ENCODE peak calls at places on chromosome X, in ten cellular contexts. One of them, this sample, is unnamed.

GRCh38 chrX:153966841-153967535 is 4.6 kb downstream of the HCFC1 start:
- DNase-seq in neural progenitor cell: no peak
- DNase-seq in suprapubic skin: no peak
- DNase-seq in CD4-positive, alpha-beta T cell: no peak
- DNase-seq in neural crest cell: no peak
- DNase-seq in body of pancreas: no peak
- DNase-seq in Calu3: no peak
- DNase-seq in lower lobe of right lung: no peak
- DNase-seq in AG04450: no peak
- DNase-seq in GM12878: no peak
- DNase-seq in this sample: no peak

GRCh38 chrX:17521871-17522693 is 147.1 kb downstream of the NHS start:
- DNase-seq in neural progenitor cell: peak; percentile 49
- DNase-seq in suprapubic skin: no peak
- DNase-seq in CD4-positive, alpha-beta T cell: no peak
- DNase-seq in neural crest cell: no peak
- DNase-seq in body of pancreas: no peak
- DNase-seq in Calu3: peak; percentile 54
- DNase-seq in lower lobe of right lung: no peak
- DNase-seq in AG04450: no peak
- DNase-seq in GM12878: no peak
- DNase-seq in this sample: no peak

GRCh38 chrX:72308566-72309296 is 3.0 kb upstream of the CITED1 start:
- DNase-seq in neural progenitor cell: peak; percentile 84
- DNase-seq in suprapubic skin: no peak
- DNase-seq in CD4-positive, alpha-beta T cell: no peak
- DNase-seq in neural crest cell: peak; percentile 53
- DNase-seq in body of pancreas: peak; percentile 62
- DNase-seq in Calu3: peak; percentile 68
- DNase-seq in lower lobe of right lung: peak; percentile 53
- DNase-seq in AG04450: peak; percentile 13
- DNase-seq in GM12878: no peak
- DNase-seq in this sample: no peak

GRCh38 chrX:642436-643210 is 12.0 kb downstream of the SHOX start:
- DNase-seq in neural progenitor cell: no peak
- DNase-seq in suprapubic skin: no peak
- DNase-seq in CD4-positive, alpha-beta T cell: peak; percentile 23
- DNase-seq in neural crest cell: no peak
- DNase-seq in body of pancreas: peak; percentile 6
- DNase-seq in Calu3: no peak
- DNase-seq in lower lobe of right lung: no peak
- DNase-seq in AG04450: no peak
- DNase-seq in GM12878: no peak
- DNase-seq in this sample: no peak

GRCh38 chrX:151753313-151754041 is 18.9 kb downstream of the CNGA2 start:
- DNase-seq in neural progenitor cell: peak; percentile 75
- DNase-seq in suprapubic skin: no peak
- DNase-seq in CD4-positive, alpha-beta T cell: no peak
- DNase-seq in neural crest cell: peak; percentile 50
- DNase-seq in body of pancreas: peak; percentile 66
- DNase-seq in Calu3: peak; percentile 70
- DNase-seq in lower lobe of right lung: peak; percentile 58
- DNase-seq in AG04450: peak; percentile 1
- DNase-seq in GM12878: no peak
- DNase-seq in this sample: no peak

GRCh38 chrX:153595859-153596857 is 2.8 kb downstream of the CCNQ start:
- DNase-seq in neural progenitor cell: no peak
- DNase-seq in suprapubic skin: no peak
- DNase-seq in CD4-positive, alpha-beta T cell: no peak
- DNase-seq in neural crest cell: no peak
- DNase-seq in body of pancreas: no peak
- DNase-seq in Calu3: no peak
- DNase-seq in lower lobe of right lung: no peak
- DNase-seq in AG04450: no peak
- DNase-seq in GM12878: no peak
- DNase-seq in this sample: peak; percentile 37

GRCh38 chrX:31200430-31200829 is 128.6 kb upstream of the FTHL17 start:
- DNase-seq in neural progenitor cell: no peak
- DNase-seq in suprapubic skin: no peak
- DNase-seq in CD4-positive, alpha-beta T cell: no peak
- DNase-seq in neural crest cell: no peak
- DNase-seq in body of pancreas: no peak
- DNase-seq in Calu3: no peak
- DNase-seq in lower lobe of right lung: no peak
- DNase-seq in AG04450: no peak
- DNase-seq in GM12878: no peak
- DNase-seq in this sample: no peak

GRCh38 chrX:130144509-130144908 is 21.1 kb downstream of the AIFM1 start:
- DNase-seq in neural progenitor cell: no peak
- DNase-seq in suprapubic skin: no peak
- DNase-seq in CD4-positive, alpha-beta T cell: no peak
- DNase-seq in neural crest cell: no peak
- DNase-seq in body of pancreas: no peak
- DNase-seq in Calu3: no peak
- DNase-seq in lower lobe of right lung: no peak
- DNase-seq in AG04450: no peak
- DNase-seq in GM12878: no peak
- DNase-seq in this sample: no peak

GRCh38 chrX:35726176-35726575 is 72.0 kb upstream of the MAGEB16 start:
- DNase-seq in neural progenitor cell: no peak
- DNase-seq in suprapubic skin: no peak
- DNase-seq in CD4-positive, alpha-beta T cell: no peak
- DNase-seq in neural crest cell: no peak
- DNase-seq in body of pancreas: peak; percentile 40
- DNase-seq in Calu3: peak; percentile 30
- DNase-seq in lower lobe of right lung: no peak
- DNase-seq in AG04450: no peak
- DNase-seq in GM12878: no peak
- DNase-seq in this sample: no peak

GRCh38 chrX:11478036-11478435 is 184.8 kb downstream of the AMELX start:
- DNase-seq in neural progenitor cell: no peak
- DNase-seq in suprapubic skin: no peak
- DNase-seq in CD4-positive, alpha-beta T cell: no peak
- DNase-seq in neural crest cell: no peak
- DNase-seq in body of pancreas: no peak
- DNase-seq in Calu3: no peak
- DNase-seq in lower lobe of right lung: no peak
- DNase-seq in AG04450: no peak
- DNase-seq in GM12878: no peak
- DNase-seq in this sample: no peak

GRCh38 chrX:136063340-136064079 is 78.3 kb downstream of the SLC9A6 start:
- DNase-seq in neural progenitor cell: no peak
- DNase-seq in suprapubic skin: no peak
- DNase-seq in CD4-positive, alpha-beta T cell: no peak
- DNase-seq in neural crest cell: no peak
- DNase-seq in body of pancreas: no peak
- DNase-seq in Calu3: no peak
- DNase-seq in lower lobe of right lung: peak; percentile 49
- DNase-seq in AG04450: no peak
- DNase-seq in GM12878: no peak
- DNase-seq in this sample: no peak

GRCh38 chrX:8755116-8755515 is 23.2 kb upstream of the ANOS1 start:
- DNase-seq in neural progenitor cell: peak; percentile 11
- DNase-seq in suprapubic skin: no peak
- DNase-seq in CD4-positive, alpha-beta T cell: no peak
- DNase-seq in neural crest cell: no peak
- DNase-seq in body of pancreas: no peak
- DNase-seq in Calu3: no peak
- DNase-seq in lower lobe of right lung: no peak
- DNase-seq in AG04450: no peak
- DNase-seq in GM12878: no peak
- DNase-seq in this sample: no peak

GRCh38 chrX:144916785-144917184 is 330.5 kb upstream of the SPANXN1 start:
- DNase-seq in neural progenitor cell: peak; percentile 2
- DNase-seq in suprapubic skin: no peak
- DNase-seq in CD4-positive, alpha-beta T cell: no peak
- DNase-seq in neural crest cell: no peak
- DNase-seq in body of pancreas: no peak
- DNase-seq in Calu3: no peak
- DNase-seq in lower lobe of right lung: no peak
- DNase-seq in AG04450: no peak
- DNase-seq in GM12878: no peak
- DNase-seq in this sample: no peak

GRCh38 chrX:108304210-108304609 is 134.0 kb downstream of the COL4A6 start:
- DNase-seq in neural progenitor cell: peak; percentile 30
- DNase-seq in suprapubic skin: no peak
- DNase-seq in CD4-positive, alpha-beta T cell: no peak
- DNase-seq in neural crest cell: no peak
- DNase-seq in body of pancreas: no peak
- DNase-seq in Calu3: peak; percentile 26
- DNase-seq in lower lobe of right lung: no peak
- DNase-seq in AG04450: no peak
- DNase-seq in GM12878: no peak
- DNase-seq in this sample: no peak

GRCh38 chrX:21725498-21725897 is 32.4 kb downstream of the SMPX start:
- DNase-seq in neural progenitor cell: peak; percentile 40
- DNase-seq in suprapubic skin: no peak
- DNase-seq in CD4-positive, alpha-beta T cell: no peak
- DNase-seq in neural crest cell: no peak
- DNase-seq in body of pancreas: no peak
- DNase-seq in Calu3: no peak
- DNase-seq in lower lobe of right lung: no peak
- DNase-seq in AG04450: peak; percentile 33
- DNase-seq in GM12878: no peak
- DNase-seq in this sample: no peak
- TF ChIP-seq CTCF in neural progenitor cell: peak; percentile 58
- TF ChIP-seq CTCF in suprapubic skin: no peak
- TF ChIP-seq CTCF in CD4-positive, alpha-beta T cell: peak; percentile 33
- TF ChIP-seq CTCF in neural crest cell: peak; percentile 79
- TF ChIP-seq CTCF in body of pancreas: peak; percentile 39
- TF ChIP-seq CTCF in Calu3: peak; percentile 14
- TF ChIP-seq CTCF in lower lobe of right lung: peak; percentile 6
- TF ChIP-seq CTCF in AG04450: peak; percentile 57
- TF ChIP-seq CTCF in GM12878: peak; percentile 30
- TF ChIP-seq CTCF in this sample: peak; percentile 85

GRCh38 chrX:19991350-19991718 is 473 bp upstream of the BCLAF3 start:
- DNase-seq in neural progenitor cell: no peak
- DNase-seq in suprapubic skin: no peak
- DNase-seq in CD4-positive, alpha-beta T cell: no peak
- DNase-seq in neural crest cell: no peak
- DNase-seq in body of pancreas: no peak
- DNase-seq in Calu3: no peak
- DNase-seq in lower lobe of right lung: no peak
- DNase-seq in AG04450: no peak
- DNase-seq in GM12878: no peak
- DNase-seq in this sample: no peak
- TF ChIP-seq CTCF in neural progenitor cell: no peak
- TF ChIP-seq CTCF in suprapubic skin: no peak
- TF ChIP-seq CTCF in CD4-positive, alpha-beta T cell: peak; percentile 19
- TF ChIP-seq CTCF in neural crest cell: no peak
- TF ChIP-seq CTCF in body of pancreas: no peak
- TF ChIP-seq CTCF in Calu3: no peak
- TF ChIP-seq CTCF in lower lobe of right lung: peak; percentile 4
- TF ChIP-seq CTCF in AG04450: no peak
- TF ChIP-seq CTCF in GM12878: no peak
- TF ChIP-seq CTCF in this sample: peak; percentile 11

DNA sequence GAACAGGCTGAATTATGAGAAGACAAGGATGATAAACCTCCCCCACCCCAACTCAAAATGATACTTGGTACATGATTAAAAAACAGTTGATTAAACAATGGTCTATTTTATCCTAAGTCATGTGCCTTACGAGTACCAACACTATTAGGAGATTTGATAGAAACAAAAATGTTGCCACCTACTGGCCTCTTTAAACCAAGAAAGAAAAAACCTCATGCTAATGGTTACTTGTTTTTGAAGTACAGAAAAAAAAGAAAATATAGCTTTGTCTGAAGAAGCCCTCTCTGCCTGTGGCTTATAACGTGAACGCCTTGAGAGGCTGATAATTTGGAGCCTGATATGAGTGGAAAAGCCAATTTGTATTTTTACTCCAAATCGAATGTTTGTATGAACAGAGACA is 538.2 kb downstream of the DMD start:
- DNase-seq in neural progenitor cell: peak; percentile 20
- DNase-seq in suprapubic skin: no peak
- DNase-seq in CD4-positive, alpha-beta T cell: no peak
- DNase-seq in neural crest cell: no peak
- DNase-seq in body of pancreas: no peak
- DNase-seq in Calu3: no peak
- DNase-seq in lower lobe of right lung: no peak
- DNase-seq in AG04450: no peak
- DNase-seq in GM12878: no peak
- DNase-seq in this sample: no peak
- TF ChIP-seq CTCF in neural progenitor cell: peak; percentile 56
- TF ChIP-seq CTCF in suprapubic skin: no peak
- TF ChIP-seq CTCF in CD4-positive, alpha-beta T cell: no peak
- TF ChIP-seq CTCF in neural crest cell: peak; percentile 56
- TF ChIP-seq CTCF in body of pancreas: no peak
- TF ChIP-seq CTCF in Calu3: no peak
- TF ChIP-seq CTCF in lower lobe of right lung: no peak
- TF ChIP-seq CTCF in AG04450: peak; percentile 13
- TF ChIP-seq CTCF in GM12878: peak; percentile 28
- TF ChIP-seq CTCF in this sample: peak; percentile 74

GRCh38 chrX:115948018-115948923 is 222.3 kb upstream of the AGTR2 start:
- DNase-seq in neural progenitor cell: peak; percentile 6
- DNase-seq in suprapubic skin: no peak
- DNase-seq in CD4-positive, alpha-beta T cell: no peak
- DNase-seq in neural crest cell: no peak
- DNase-seq in body of pancreas: peak; percentile 36
- DNase-seq in Calu3: no peak
- DNase-seq in lower lobe of right lung: no peak
- DNase-seq in AG04450: no peak
- DNase-seq in GM12878: peak; percentile 41
- DNase-seq in this sample: no peak

GRCh38 chrX:115957862-115958490 is 212.6 kb upstream of the AGTR2 start:
- DNase-seq in neural progenitor cell: peak; percentile 49
- DNase-seq in suprapubic skin: no peak
- DNase-seq in CD4-positive, alpha-beta T cell: no peak
- DNase-seq in neural crest cell: no peak
- DNase-seq in body of pancreas: peak; percentile 35
- DNase-seq in Calu3: no peak
- DNase-seq in lower lobe of right lung: no peak
- DNase-seq in AG04450: no peak
- DNase-seq in GM12878: no peak
- DNase-seq in this sample: no peak

GRCh38 chrX:115949900-115950822 is 220.4 kb upstream of the AGTR2 start:
- DNase-seq in neural progenitor cell: peak; percentile 64
- DNase-seq in suprapubic skin: no peak
- DNase-seq in CD4-positive, alpha-beta T cell: no peak
- DNase-seq in neural crest cell: no peak
- DNase-seq in body of pancreas: peak; percentile 71
- DNase-seq in Calu3: no peak
- DNase-seq in lower lobe of right lung: no peak
- DNase-seq in AG04450: no peak
- DNase-seq in GM12878: no peak
- DNase-seq in this sample: no peak

DNA sequence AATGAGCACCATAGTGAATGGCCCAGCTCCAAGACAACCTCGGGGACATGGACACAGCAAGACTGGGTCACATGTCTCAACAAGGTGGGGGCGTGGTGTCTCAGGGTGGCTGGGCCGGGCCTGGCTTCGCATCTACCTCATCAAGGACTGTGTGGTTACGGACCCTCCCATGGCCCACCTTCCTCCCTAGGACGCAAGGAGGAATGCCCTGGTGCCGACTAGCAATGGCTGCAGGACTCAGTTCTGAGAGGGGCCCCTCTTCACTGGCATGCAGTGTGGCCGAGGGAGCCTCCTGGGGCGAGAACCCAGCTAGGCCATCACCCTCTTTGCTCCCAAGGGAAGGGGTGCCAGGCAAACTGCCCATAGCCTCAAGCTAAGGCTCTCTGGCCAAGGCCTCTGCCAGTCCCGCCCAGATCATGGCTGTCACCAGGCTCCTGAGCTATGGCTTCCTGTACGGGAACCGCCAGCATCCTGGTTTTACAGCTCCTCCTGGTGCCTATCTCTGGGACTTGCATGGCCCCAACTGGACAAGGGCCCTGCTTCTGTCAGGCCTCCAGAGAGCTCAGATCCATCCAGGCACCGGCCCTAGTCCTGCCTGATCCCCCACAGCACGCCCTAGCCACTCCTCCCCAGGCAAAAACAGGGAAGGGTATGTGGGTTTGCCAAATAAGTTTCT is 218.0 kb upstream of the AGTR2 start:
- DNase-seq in neural progenitor cell: peak; percentile 13
- DNase-seq in suprapubic skin: no peak
- DNase-seq in CD4-positive, alpha-beta T cell: no peak
- DNase-seq in neural crest cell: no peak
- DNase-seq in body of pancreas: peak; percentile 38
- DNase-seq in Calu3: no peak
- DNase-seq in lower lobe of right lung: no peak
- DNase-seq in AG04450: no peak
- DNase-seq in GM12878: no peak
- DNase-seq in this sample: no peak
- TF ChIP-seq CTCF in neural progenitor cell: no peak
- TF ChIP-seq CTCF in suprapubic skin: no peak
- TF ChIP-seq CTCF in CD4-positive, alpha-beta T cell: no peak
- TF ChIP-seq CTCF in neural crest cell: no peak
- TF ChIP-seq CTCF in body of pancreas: no peak
- TF ChIP-seq CTCF in Calu3: no peak
- TF ChIP-seq CTCF in lower lobe of right lung: no peak
- TF ChIP-seq CTCF in AG04450: no peak
- TF ChIP-seq CTCF in GM12878: no peak
- TF ChIP-seq CTCF in this sample: no peak

This sample was measured in chondrocyte.